ENCODE peak calls at places on chromosomes 4 and X, in seven cellular contexts. One of them, this sample, is unnamed.

GRCh38 chr4:36241771-36242170 is 2.5 kb downstream of the ARAP2 start:
- DNase-seq in NCI-H774: no peak
- DNase-seq in SW 1271: no peak
- DNase-seq in AG08396: no peak
- DNase-seq in Ammon's horn: peak
- DNase-seq in HCT116: no peak
- DNase-seq in mesenchymal stem cell: no peak
- DNase-seq in this sample: no peak

GRCh38 chrX:53681661-53682060 is 4.9 kb downstream of the HUWE1 start:
- DNase-seq in NCI-H774: no peak
- DNase-seq in SW 1271: no peak
- DNase-seq in AG08396: no peak
- DNase-seq in Ammon's horn: no peak
- DNase-seq in HCT116: no peak
- DNase-seq in mesenchymal stem cell: no peak
- DNase-seq in this sample: no peak

GRCh38 chr4:47510506-47511143 is 25.6 kb downstream of the ATP10D start:
- DNase-seq in NCI-H774: no peak
- DNase-seq in SW 1271: no peak
- DNase-seq in AG08396: no peak
- DNase-seq in Ammon's horn: no peak
- DNase-seq in HCT116: no peak
- DNase-seq in mesenchymal stem cell: peak
- DNase-seq in this sample: no peak

GRCh38 chrX:110491846-110492620 is 133.4 kb downstream of the RTL9 start:
- DNase-seq in NCI-H774: no peak
- DNase-seq in SW 1271: no peak
- DNase-seq in AG08396: no peak
- DNase-seq in Ammon's horn: no peak
- DNase-seq in HCT116: no peak
- DNase-seq in mesenchymal stem cell: no peak
- DNase-seq in this sample: no peak

GRCh38 chrX:49039598-49040375 is 3.4 kb downstream of the TFE3 start:
- DNase-seq in NCI-H774: no peak
- DNase-seq in SW 1271: peak
- DNase-seq in AG08396: peak
- DNase-seq in Ammon's horn: peak
- DNase-seq in HCT116: peak
- DNase-seq in mesenchymal stem cell: peak
- DNase-seq in this sample: peak

GRCh38 chr4:79877511-79877910 is 195.5 kb downstream of the ANTXR2 start:
- DNase-seq in NCI-H774: no peak
- DNase-seq in SW 1271: no peak
- DNase-seq in AG08396: no peak
- DNase-seq in Ammon's horn: no peak
- DNase-seq in HCT116: no peak
- DNase-seq in mesenchymal stem cell: no peak
- DNase-seq in this sample: no peak

GRCh38 chrX:136166221-136166855 is 19.0 kb downstream of the FHL1 start:
- DNase-seq in NCI-H774: no peak
- DNase-seq in SW 1271: no peak
- DNase-seq in AG08396: no peak
- DNase-seq in Ammon's horn: no peak
- DNase-seq in HCT116: no peak
- DNase-seq in mesenchymal stem cell: peak
- DNase-seq in this sample: no peak

GRCh38 chr4:28360681-28361080 is 1500.0 kb downstream of the STIM2 start:
- DNase-seq in NCI-H774: no peak
- DNase-seq in SW 1271: no peak
- DNase-seq in AG08396: no peak
- DNase-seq in Ammon's horn: no peak
- DNase-seq in HCT116: no peak
- DNase-seq in mesenchymal stem cell: no peak
- DNase-seq in this sample: no peak

GRCh38 chr4:115234405-115235093 is 121.1 kb upstream of the NDST4 start:
- DNase-seq in NCI-H774: no peak
- DNase-seq in SW 1271: no peak
- DNase-seq in AG08396: no peak
- DNase-seq in Ammon's horn: no peak
- DNase-seq in HCT116: peak
- DNase-seq in mesenchymal stem cell: peak
- DNase-seq in this sample: no peak

GRCh38 chr4:86975927-86976326 is 41.1 kb downstream of the AFF1 start:
- DNase-seq in NCI-H774: no peak
- DNase-seq in SW 1271: no peak
- DNase-seq in AG08396: no peak
- DNase-seq in Ammon's horn: no peak
- DNase-seq in HCT116: no peak
- DNase-seq in mesenchymal stem cell: no peak
- DNase-seq in this sample: no peak

GRCh38 chrX:40644821-40645358 is 2.5 kb downstream of the CXorf38 start:
- DNase-seq in NCI-H774: no peak
- DNase-seq in SW 1271: no peak
- DNase-seq in AG08396: peak
- DNase-seq in Ammon's horn: peak
- DNase-seq in HCT116: no peak
- DNase-seq in mesenchymal stem cell: peak
- DNase-seq in this sample: no peak

GRCh38 chr4:182697094-182697493 is 220.1 kb downstream of the DCTD start:
- DNase-seq in NCI-H774: no peak
- DNase-seq in SW 1271: no peak
- DNase-seq in AG08396: no peak
- DNase-seq in Ammon's horn: no peak
- DNase-seq in HCT116: no peak
- DNase-seq in mesenchymal stem cell: no peak
- DNase-seq in this sample: no peak

GRCh38 chrX:13167444-13168207 is 123.2 kb upstream of the FAM9C start:
- DNase-seq in NCI-H774: no peak
- DNase-seq in SW 1271: no peak
- DNase-seq in AG08396: peak
- DNase-seq in Ammon's horn: peak
- DNase-seq in HCT116: no peak
- DNase-seq in mesenchymal stem cell: peak
- DNase-seq in this sample: no peak

GRCh38 chr4:163846008-163846407 is 351.5 kb downstream of the TMA16 start:
- DNase-seq in NCI-H774: no peak
- DNase-seq in SW 1271: no peak
- DNase-seq in AG08396: no peak
- DNase-seq in Ammon's horn: no peak
- DNase-seq in HCT116: no peak
- DNase-seq in mesenchymal stem cell: no peak
- DNase-seq in this sample: no peak

GRCh38 chrX:119410027-119410819 is 11.1 kb downstream of the SLC25A43 start:
- DNase-seq in NCI-H774: peak
- DNase-seq in SW 1271: no peak
- DNase-seq in AG08396: peak
- DNase-seq in Ammon's horn: peak
- DNase-seq in HCT116: peak
- DNase-seq in mesenchymal stem cell: peak
- DNase-seq in this sample: peak

GRCh38 chr4:110196206-110196870 is 2.1 kb downstream of the ELOVL6 start:
- DNase-seq in NCI-H774: no peak
- DNase-seq in SW 1271: no peak
- DNase-seq in AG08396: peak
- DNase-seq in Ammon's horn: peak
- DNase-seq in HCT116: no peak
- DNase-seq in mesenchymal stem cell: peak
- DNase-seq in this sample: peak

GRCh38 chr4:5722328-5722727 is 11.3 kb downstream of the EVC start:
- DNase-seq in NCI-H774: no peak
- DNase-seq in SW 1271: no peak
- DNase-seq in AG08396: peak
- DNase-seq in Ammon's horn: no peak
- DNase-seq in HCT116: no peak
- DNase-seq in mesenchymal stem cell: peak
- DNase-seq in this sample: no peak

GRCh38 chr4:151806511-151806927 is 45.7 kb upstream of the GATB start:
- DNase-seq in NCI-H774: no peak
- DNase-seq in SW 1271: no peak
- DNase-seq in AG08396: peak
- DNase-seq in Ammon's horn: no peak
- DNase-seq in HCT116: no peak
- DNase-seq in mesenchymal stem cell: peak
- DNase-seq in this sample: no peak

GRCh38 chrX:151753313-151754041 is 18.9 kb downstream of the CNGA2 start:
- DNase-seq in NCI-H774: peak
- DNase-seq in SW 1271: no peak
- DNase-seq in AG08396: peak
- DNase-seq in Ammon's horn: peak
- DNase-seq in HCT116: peak
- DNase-seq in mesenchymal stem cell: no peak
- DNase-seq in this sample: peak

GRCh38 chr4:66351761-66352160 is 681.5 kb upstream of the EPHA5 start:
- DNase-seq in NCI-H774: no peak
- DNase-seq in SW 1271: no peak
- DNase-seq in AG08396: no peak
- DNase-seq in Ammon's horn: no peak
- DNase-seq in HCT116: no peak
- DNase-seq in mesenchymal stem cell: no peak
- DNase-seq in this sample: no peak

GRCh38 chr4:128787509-128788311 is 21.8 kb upstream of the JADE1 start:
- DNase-seq in NCI-H774: no peak
- DNase-seq in SW 1271: no peak
- DNase-seq in AG08396: no peak
- DNase-seq in Ammon's horn: no peak
- DNase-seq in HCT116: no peak
- DNase-seq in mesenchymal stem cell: no peak
- DNase-seq in this sample: no peak

GRCh38 chrX:129876734-129877395 is 29.1 kb upstream of the UTP14A start:
- DNase-seq in NCI-H774: peak
- DNase-seq in SW 1271: peak
- DNase-seq in AG08396: peak
- DNase-seq in Ammon's horn: no peak
- DNase-seq in HCT116: peak
- DNase-seq in mesenchymal stem cell: peak
- DNase-seq in this sample: no peak

GRCh38 chr4:182219400-182219799 is 23.8 kb upstream of the TENM3 start:
- DNase-seq in NCI-H774: no peak
- DNase-seq in SW 1271: no peak
- DNase-seq in AG08396: no peak
- DNase-seq in Ammon's horn: no peak
- DNase-seq in HCT116: no peak
- DNase-seq in mesenchymal stem cell: no peak
- DNase-seq in this sample: no peak

GRCh38 chrX:1468250-1468772 is 15.6 kb upstream of the ASMTL start:
- DNase-seq in NCI-H774: no peak
- DNase-seq in SW 1271: no peak
- DNase-seq in AG08396: no peak
- DNase-seq in Ammon's horn: no peak
- DNase-seq in HCT116: no peak
- DNase-seq in mesenchymal stem cell: no peak
- DNase-seq in this sample: peak

GRCh38 chr4:52250124-52250523 is 199.0 kb downstream of the SPATA18 start:
- DNase-seq in NCI-H774: no peak
- DNase-seq in SW 1271: no peak
- DNase-seq in AG08396: no peak
- DNase-seq in Ammon's horn: no peak
- DNase-seq in HCT116: no peak
- DNase-seq in mesenchymal stem cell: no peak
- DNase-seq in this sample: no peak

GRCh38 chrX:153726286-153727107 is 1.8 kb downstream of the ABCD1 start:
- DNase-seq in NCI-H774: no peak
- DNase-seq in SW 1271: no peak
- DNase-seq in AG08396: peak
- DNase-seq in Ammon's horn: peak
- DNase-seq in HCT116: no peak
- DNase-seq in mesenchymal stem cell: peak
- DNase-seq in this sample: peak

GRCh38 chr4:11397146-11397545 is 31.5 kb downstream of the HS3ST1 start:
- DNase-seq in NCI-H774: no peak
- DNase-seq in SW 1271: peak
- DNase-seq in AG08396: no peak
- DNase-seq in Ammon's horn: no peak
- DNase-seq in HCT116: peak
- DNase-seq in mesenchymal stem cell: no peak
- DNase-seq in this sample: no peak